ENCODE peak calls at places on chromosomes 16 and 17, in five cellular contexts. M is heart right ventricle, B is AG10803, E is Caco-2, Z is choroid plexus epithelial cell. A is an unnamed sample.

GRCh38 chr17:65668211-65668610 is 106.8 kb upstream of the AXIN2 start:
- DNase-seq in M (no peak), B (no peak), E (no peak), Z (no peak), A (no peak)

GRCh38 chr16:31362476-31363405 is 7.8 kb downstream of the ITGAX start:
- DNase-seq in M (no peak), B (no peak), E (no peak), Z (no peak), A (no peak)

GRCh38 chr17:8300629-8301242 is 5.5 kb upstream of the SLC25A35 start:
- DNase-seq in M (peak; percentile 38), B (peak; percentile 65), E (peak; percentile 48), Z (peak; percentile 80), A (peak; percentile 72)

GRCh38 chr17:60790205-60790604 is 112.6 kb downstream of the BCAS3 start:
- DNase-seq in M (no peak), B (no peak), E (no peak), Z (no peak), A (no peak)

GRCh38 chr16:86319871-86320270 is 190.5 kb upstream of the FOXF1 start:
- DNase-seq in M (no peak), B (peak; percentile 46), E (no peak), Z (peak; percentile 34), A (peak; percentile 85)

GRCh38 chr16:57128787-57129389 is 36.5 kb downstream of the CPNE2 start:
- DNase-seq in M (no peak), B (no peak), E (no peak), Z (no peak), A (no peak)

GRCh38 chr16:75109732-75110243 is 6.8 kb downstream of the LDHD start:
- DNase-seq in M (peak; percentile 78), B (no peak), E (no peak), Z (no peak), A (peak; percentile 90)

GRCh38 chr17:81702934-81703746 is at the start of gene MRPL12:
- DNase-seq in M (peak; percentile 93), B (peak; percentile 89), E (peak; percentile 95), Z (peak; percentile 93), A (peak; percentile 96)

GRCh38 chr17:17935321-17936271 is 36.6 kb downstream of the TOM1L2 start:
- DNase-seq in M (no peak), B (peak; percentile 96), E (peak; percentile 77), Z (peak; percentile 96), A (peak; percentile 83)

GRCh38 chr16:72042157-72042660 is 12.1 kb upstream of the HP start:
- DNase-seq in M (no peak), B (no peak), E (no peak), Z (no peak), A (no peak)

GRCh38 chr16:72961115-72961832 is 86.7 kb downstream of the ZFHX3 start:
- DNase-seq in M (no peak), B (no peak), E (peak; percentile 26), Z (peak; percentile 52), A (peak; percentile 47)

GRCh38 chr16:5490499-5490898 is 392.9 kb upstream of the EEF2KMT start:
- DNase-seq in M (peak; percentile 6), B (no peak), E (peak; percentile 42), Z (no peak), A (peak; percentile 60)

GRCh38 chr17:6639014-6639650 is 1.4 kb downstream of the KIAA0753 start:
- DNase-seq in M (no peak), B (no peak), E (no peak), Z (no peak), A (no peak)

GRCh38 chr16:85613609-85614337 is 651 bp downstream of the GSE1 start:
- DNase-seq in M (peak; percentile 81), B (no peak), E (peak; percentile 77), Z (no peak), A (peak; percentile 92)

GRCh38 chr17:76270127-76270592 is 5.0 kb downstream of the UBALD2 start:
- DNase-seq in M (no peak), B (no peak), E (no peak), Z (no peak), A (no peak)

GRCh38 chr17:66383353-66383752 is 80.9 kb downstream of the PRKCA start:
- DNase-seq in M (no peak), B (peak; percentile 95), E (no peak), Z (peak; percentile 88), A (no peak)

GRCh38 chr17:69870751-69871199 is 204.2 kb upstream of the KCNJ16 start:
- DNase-seq in M (no peak), B (peak; percentile 92), E (no peak), Z (peak; percentile 34), A (no peak)

GRCh38 chr17:66002807-66003206 is 189.1 kb downstream of the CEP112 start:
- DNase-seq in M (no peak), B (peak; percentile 8), E (no peak), Z (peak; percentile 56), A (no peak)

GRCh38 chr16:10947211-10947787 is 2.9 kb downstream of the CLEC16A start:
- DNase-seq in M (no peak), B (no peak), E (no peak), Z (no peak), A (no peak)

GRCh38 chr17:83203472-83204221 is 124.2 kb downstream of the METRNL start:
- DNase-seq in M (no peak), B (peak; percentile 51), E (no peak), Z (no peak), A (no peak)

GRCh38 chr17:28567604-28568003 is 3.7 kb downstream of the PIGS start:
- DNase-seq in M (no peak), B (no peak), E (no peak), Z (no peak), A (peak; percentile 76)

GRCh38 chr16:84416407-84417321 is 48.3 kb downstream of the ATP2C2 start:
- DNase-seq in M (no peak), B (no peak), E (no peak), Z (no peak), A (no peak)

GRCh38 chr16:54077412-54077821 is 209.2 kb downstream of the IRX3 start:
- DNase-seq in M (no peak), B (peak; percentile 20), E (no peak), Z (peak; percentile 75), A (peak; percentile 46)

GRCh38 chr16:87173294-87173883 is 143.8 kb downstream of the C16orf95 start:
- DNase-seq in M (no peak), B (peak; percentile 23), E (no peak), Z (no peak), A (no peak)

GRCh38 chr17:4536259-4536741 is 18.9 kb downstream of the MYBBP1A start:
- DNase-seq in M (no peak), B (no peak), E (no peak), Z (no peak), A (peak; percentile 49)

GRCh38 chr17:4109424-4109823 is 33.4 kb downstream of the ZZEF1 start:
- DNase-seq in M (no peak), B (no peak), E (no peak), Z (no peak), A (no peak)

GRCh38 chr17:44044092-44044491 is 22.4 kb downstream of the LSM12 start:
- DNase-seq in M (no peak), B (peak; percentile 70), E (no peak), Z (no peak), A (no peak)

GRCh38 chr16:52741386-52741785 is 194.4 kb upstream of the TOX3 start:
- DNase-seq in M (no peak), B (no peak), E (no peak), Z (no peak), A (no peak)

GRCh38 chr17:71980171-71980570 is 140.6 kb upstream of the SOX9 start:
- DNase-seq in M (no peak), B (peak; percentile 3), E (no peak), Z (no peak), A (no peak)

GRCh38 chr17:71975998-71976649 is 144.7 kb upstream of the SOX9 start:
- DNase-seq in M (peak; percentile 76), B (peak; percentile 97), E (no peak), Z (peak; percentile 95), A (peak; percentile 4)

GRCh38 chr17:71978435-71978834 is 142.4 kb upstream of the SOX9 start:
- DNase-seq in M (no peak), B (no peak), E (no peak), Z (no peak), A (no peak)

GRCh38 chr17:71974051-71974450 is 146.8 kb upstream of the SOX9 start:
- DNase-seq in M (no peak), B (no peak), E (no peak), Z (no peak), A (no peak)

DNA sequence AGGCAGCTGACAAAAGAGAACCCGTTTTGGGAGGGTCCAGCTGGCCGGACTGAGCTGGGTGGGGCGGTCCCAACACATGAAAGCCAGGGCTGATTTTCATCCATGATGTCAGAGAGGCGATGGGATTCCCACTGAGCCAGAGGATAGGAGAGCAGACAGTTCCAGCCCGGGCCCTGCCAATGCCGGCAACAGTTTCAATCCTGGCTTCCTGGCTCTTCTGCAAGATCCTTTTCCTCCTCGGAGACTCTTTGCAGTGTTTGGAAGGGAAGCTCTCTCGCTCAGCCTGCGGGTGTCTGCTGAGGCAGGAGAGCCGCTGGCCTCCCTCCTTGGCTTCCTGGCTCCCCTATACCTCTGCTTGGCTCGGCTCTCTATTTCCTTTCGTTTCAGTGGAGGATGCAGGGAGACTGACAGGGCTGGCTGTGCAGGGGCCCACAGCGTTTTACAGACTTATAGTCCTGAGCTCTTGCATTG is 145.5 kb upstream of the SOX9 start:
- DNase-seq in M (peak; percentile 52), B (peak; percentile 46), E (no peak), Z (peak; percentile 46), A (no peak)
- H3K4me3 ChIP-seq in M (peak overlapping the region; percentile 19), B (peak overlapping the region; percentile 61), E (no peak overlapping the region), Z (peak overlapping the region; percentile 57), A (no peak overlapping the region)

DNA sequence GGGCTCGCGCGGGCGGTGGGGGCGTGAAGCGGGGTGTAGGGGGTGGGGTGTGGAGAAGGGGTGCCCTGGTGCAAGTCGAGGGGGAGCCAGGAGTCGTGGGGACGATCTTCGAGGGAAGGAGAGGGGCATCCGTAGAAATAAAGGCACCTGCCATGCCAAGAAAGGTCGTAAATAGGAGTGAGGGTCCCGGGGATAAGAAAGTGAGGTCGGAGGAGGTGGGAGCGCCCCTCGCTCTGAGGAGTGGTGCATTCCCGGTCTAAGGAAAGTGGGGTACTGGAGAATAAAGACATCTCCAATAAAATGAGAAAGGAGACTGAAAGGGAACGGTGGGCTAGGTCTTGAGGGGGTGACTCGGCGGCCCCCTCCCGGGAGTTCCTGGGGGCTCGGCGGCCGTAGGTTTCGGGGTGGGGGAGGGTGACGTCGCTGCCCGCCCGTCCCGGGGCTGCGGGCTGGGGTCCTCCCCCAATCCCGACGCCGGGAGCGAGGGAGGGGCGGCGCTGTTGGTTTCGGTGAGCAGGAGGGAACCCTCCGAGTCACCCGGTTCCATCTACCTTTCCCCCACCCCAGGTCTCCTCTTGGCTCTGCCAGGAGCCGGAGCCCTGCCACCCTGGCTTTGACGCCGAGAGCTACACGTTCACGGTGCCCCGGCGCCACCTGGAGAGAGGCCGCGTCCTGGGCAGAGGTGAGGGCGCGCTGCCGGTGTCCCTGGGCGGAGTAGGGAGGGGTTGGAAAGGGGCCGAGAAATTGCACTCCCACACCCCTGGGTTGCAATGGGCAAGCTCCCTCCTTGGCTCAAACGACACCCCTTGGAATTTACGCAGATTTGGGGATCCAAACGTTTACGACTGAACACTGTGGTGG is 868 bp downstream of the CDH1 start:
- DNase-seq in M (no peak), B (no peak), E (peak; percentile 76), Z (no peak), A (no peak)
- H3K4me3 ChIP-seq in M (no peak overlapping the region), B (no peak overlapping the region), E (peak overlapping the region; percentile 99), Z (no peak overlapping the region), A (no peak overlapping the region)

GRCh38 chr17:45409659-45410076 is 23.0 kb downstream of the ARHGAP27 start:
- DNase-seq in M (no peak), B (no peak), E (no peak), Z (no peak), A (no peak)
- H3K4me3 ChIP-seq in M (peak overlapping the region; percentile 6), B (no peak overlapping the region), E (no peak overlapping the region), Z (no peak overlapping the region), A (no peak overlapping the region)

GRCh38 chr17:72615627-72615991 is 476.9 kb downstream of the SLC39A11 start:
- DNase-seq in M (no peak), B (no peak), E (no peak), Z (no peak), A (no peak)
- H3K4me3 ChIP-seq in M (no peak overlapping the region), B (no peak overlapping the region), E (peak overlapping the region; percentile 22), Z (no peak overlapping the region), A (no peak overlapping the region)